ENCODE peak calls at places on chromosomes 2 and 18, in six cellular contexts. M is heart left ventricle, Q is IMR-90, V is cardiac muscle cell, S is A549, C is OCI-LY7. D is an unnamed sample.

GRCh38 chr18:2924920-2925319 is 78.1 kb downstream of the EMILIN2 start:
- DNase-seq in Q (no peak), V (no peak), C (no peak), M (no peak), S (no peak), D (peak; percentile 40)

GRCh38 chr2:20410556-20411277 is 36.2 kb upstream of the RHOB start:
- DNase-seq in M (no peak), Q (no peak), V (no peak), C (no peak), S (no peak), D (no peak)

GRCh38 chr2:30702694-30703093 is 104.6 kb downstream of the CAPN13 start:
- DNase-seq in S (no peak), V (no peak), C (no peak), M (peak; percentile 8), Q (no peak), D (no peak)

GRCh38 chr2:235230809-235231601 is 262.8 kb upstream of the AGAP1 start:
- DNase-seq in S (no peak), M (no peak), C (no peak), Q (no peak), V (no peak), D (no peak)

GRCh38 chr18:7535436-7536190 is 31.5 kb upstream of the PTPRM start:
- DNase-seq in Q (peak; percentile 1), S (no peak), V (no peak), C (no peak), M (no peak), D (no peak)

GRCh38 chr2:207819021-207819687 is 49.4 kb upstream of the FZD5 start:
- DNase-seq in M (no peak), C (no peak), S (no peak), V (no peak), Q (no peak), D (no peak)

GRCh38 chr2:72862239-72862988 is 24.8 kb upstream of the SPR start:
- DNase-seq in Q (peak; percentile 86), S (peak; percentile 97), V (peak; percentile 92), C (peak; percentile 65), M (peak; percentile 86), D (peak; percentile 86)

GRCh38 chr2:127072380-127072779 is 34.6 kb downstream of the BIN1 start:
- DNase-seq in C (no peak), S (no peak), M (no peak), V (no peak), Q (no peak), D (no peak)

GRCh38 chr2:188788621-188789020 is 185.6 kb upstream of the COL3A1 start:
- DNase-seq in M (peak; percentile 70), Q (peak; percentile 93), C (no peak), S (no peak), V (no peak), D (peak; percentile 83)

GRCh38 chr2:172296267-172297046 is 130.9 kb upstream of the ITGA6 start:
- DNase-seq in S (no peak), C (no peak), M (no peak), V (no peak), Q (no peak), D (no peak)

GRCh38 chr18:10660485-10660884 is 134.7 kb downstream of the NAPG start:
- DNase-seq in M (no peak), Q (peak; percentile 58), V (no peak), C (peak; percentile 9), S (no peak), D (no peak)

GRCh38 chr2:150866431-150866830 is 379.0 kb upstream of the RND3 start:
- DNase-seq in C (no peak), V (no peak), M (no peak), S (no peak), Q (peak; percentile 77), D (no peak)

GRCh38 chr2:204544961-204545860 is at the start of gene PARD3B:
- DNase-seq in Q (peak; percentile 62), V (peak; percentile 85), S (peak; percentile 37), M (peak; percentile 51), C (no peak), D (peak; percentile 61)

GRCh38 chr2:231111987-231112386 is 12.9 kb downstream of the HTR2B start:
- DNase-seq in Q (peak; percentile 66), M (no peak), S (no peak), C (no peak), V (no peak), D (peak; percentile 47)

GRCh38 chr2:43486604-43487003 is 109.2 kb downstream of the THADA start:
- DNase-seq in M (no peak), S (no peak), V (no peak), Q (no peak), C (no peak), D (no peak)

GRCh38 chr2:241465543-241465942 is 42.8 kb downstream of the STK25 start:
- DNase-seq in V (no peak), M (no peak), C (no peak), Q (no peak), S (no peak), D (no peak)

GRCh38 chr2:10374362-10374943 is 71.7 kb downstream of the HPCAL1 start:
- DNase-seq in C (no peak), S (no peak), V (no peak), Q (no peak), M (no peak), D (no peak)

GRCh38 chr2:241771286-241772062 is 5.1 kb upstream of the GAL3ST2 start:
- DNase-seq in V (no peak), Q (peak; percentile 17), S (no peak), C (no peak), M (no peak), D (no peak)

GRCh38 chr2:196591004-196591403 is 48.5 kb upstream of the CCDC150 start:
- DNase-seq in Q (no peak), V (no peak), C (no peak), S (no peak), M (no peak), D (no peak)

GRCh38 chr2:151374426-151374825 is 17.0 kb downstream of the TNFAIP6 start:
- DNase-seq in V (no peak), C (no peak), M (no peak), Q (peak; percentile 91), S (peak; percentile 34), D (no peak)

GRCh38 chr18:52451252-52451651 is 111.3 kb downstream of the DCC start:
- DNase-seq in M (no peak), Q (no peak), C (no peak), S (no peak), V (no peak), D (no peak)

GRCh38 chr2:8488001-8488738 is 193.7 kb upstream of the ID2 start:
- DNase-seq in V (no peak), M (no peak), C (no peak), S (no peak), Q (no peak), D (no peak)

GRCh38 chr2:8489221-8489620 is 192.6 kb upstream of the ID2 start:
- DNase-seq in Q (no peak), V (no peak), M (no peak), C (no peak), S (no peak), D (no peak)

GRCh38 chr2:8489751-8490150 is 192.1 kb upstream of the ID2 start:
- DNase-seq in V (no peak), C (no peak), Q (no peak), M (no peak), S (no peak), D (no peak)

GRCh38 chr2:8486141-8486540 is 195.7 kb upstream of the ID2 start:
- DNase-seq in C (no peak), S (no peak), M (no peak), Q (no peak), V (no peak), D (no peak)

DNA sequence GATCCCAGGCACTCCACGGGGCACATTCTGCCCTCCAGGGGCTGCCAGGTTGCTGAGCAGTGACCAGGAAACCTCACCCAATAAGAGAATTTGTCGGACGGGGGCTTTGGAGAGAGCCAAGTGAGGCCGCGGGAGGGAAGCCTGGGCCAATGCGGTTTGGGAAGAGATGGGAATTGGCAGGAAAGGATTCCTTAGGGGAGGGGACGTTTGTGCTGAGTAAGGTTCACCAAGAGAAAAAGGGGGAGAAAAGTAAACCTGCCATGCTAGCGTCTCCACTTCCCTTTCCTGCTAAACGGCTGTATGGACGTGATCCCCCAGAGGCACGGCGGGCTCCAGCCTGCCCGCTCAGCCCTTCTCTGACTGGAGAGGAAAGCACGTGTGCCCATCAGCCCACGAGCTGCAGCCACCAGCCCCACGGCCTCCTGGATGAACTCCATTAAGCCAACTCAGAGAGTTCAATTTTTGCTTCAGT is 194.4 kb upstream of the ID2 start:
- DNase-seq in V (no peak), Q (no peak), C (no peak), S (no peak), M (no peak), D (no peak)
- H3K27ac ChIP-seq in V (no peak overlapping the region), Q (no peak overlapping the region), C (no peak overlapping the region), S (no peak overlapping the region), M (no peak overlapping the region), D (no peak overlapping the region)

GRCh38 chr2:119598576-119598975 is 54.3 kb downstream of the CFAP221 start:
- DNase-seq in M (no peak), C (no peak), Q (no peak), S (no peak), V (peak; percentile 30), D (no peak)
- H3K4me3 ChIP-seq in M (no peak overlapping the region), C (no peak overlapping the region), Q (no peak overlapping the region), S (no peak overlapping the region), V (no peak overlapping the region), D (no peak overlapping the region)

DNA sequence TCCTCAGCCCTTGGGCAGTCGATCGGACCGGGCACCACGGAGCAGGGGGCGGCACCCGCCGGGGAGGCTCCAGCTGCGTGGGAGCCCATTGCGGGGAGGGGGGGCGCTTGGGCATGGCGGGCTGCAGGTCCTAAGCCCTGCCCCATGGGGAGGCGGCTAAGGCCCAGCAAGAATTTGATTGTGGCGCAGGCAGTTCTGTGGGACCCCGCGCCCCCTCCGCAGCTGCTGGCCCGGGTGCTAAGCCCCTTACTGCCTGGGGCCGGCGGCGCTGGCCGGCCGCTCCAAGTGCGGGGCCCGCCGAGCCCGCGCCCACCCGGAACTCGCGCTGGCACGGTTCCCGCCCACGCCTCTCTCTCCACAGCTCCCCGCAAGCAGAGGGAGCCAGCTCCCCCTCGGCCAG is 18.4 kb downstream of the ZSCAN30 start:
- DNase-seq in C (no peak), M (no peak), Q (no peak), V (no peak), S (no peak), D (no peak)
- H3K9me3 ChIP-seq in C (no peaks in the 10 kb centered on the region), M (no peaks in the 10 kb centered on the region), Q (peaks cover 27% of the 10 kb centered on the region), V (no peaks in the 10 kb centered on the region), S (peaks cover 7% of the 10 kb centered on the region), D (peaks cover 10% of the 10 kb centered on the region)

GRCh38 chr2:181459646-181460045 is 2.5 kb downstream of the ITGA4 start:
- DNase-seq in Q (peak; percentile 6), M (no peak), V (no peak), S (no peak), C (no peak), D (no peak)
- H3K27ac ChIP-seq in Q (no peak overlapping the region), M (no peak overlapping the region), V (no peak overlapping the region), S (no peak overlapping the region), C (no peak overlapping the region), D (no peak overlapping the region)

DNA sequence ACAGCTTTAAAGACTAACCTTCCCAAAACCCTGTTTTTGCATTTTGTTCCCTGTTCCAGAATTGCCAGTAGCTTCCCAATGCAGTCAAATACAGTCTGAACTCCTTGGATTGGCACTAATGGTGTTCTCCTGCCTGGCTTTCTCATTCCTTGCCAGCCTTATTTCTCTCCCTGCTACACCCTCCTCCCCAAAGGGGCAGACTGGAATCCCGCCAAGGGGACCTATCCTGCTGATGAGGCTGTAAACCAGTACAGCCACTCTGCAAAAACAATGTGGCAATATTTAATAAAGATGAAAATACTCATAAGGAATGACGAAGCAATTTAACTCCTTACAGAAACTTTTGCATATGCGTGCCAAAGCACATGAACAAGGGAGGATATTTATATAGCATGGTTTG is 4.5 kb upstream of the SLC4A5 start:
- DNase-seq in Q (no peak), S (no peak), C (no peak), M (no peak), V (no peak), D (no peak)
- H3K4me3 ChIP-seq in Q (no peak overlapping the region), S (no peak overlapping the region), C (no peak overlapping the region), M (no peak overlapping the region), V (no peak overlapping the region), D (no peak overlapping the region)

GRCh38 chr18:61998957-61999356 is 106.2 kb upstream of the RNF152 start:
- DNase-seq in Q (peak; percentile 94), M (no peak), C (no peak), V (no peak), S (no peak), D (no peak)
- H3K9me3 ChIP-seq in Q (peaks cover 7% of the 10 kb centered on the region), M (no peaks in the 10 kb centered on the region), C (no peaks in the 10 kb centered on the region), V (no peaks in the 10 kb centered on the region), S (no peaks in the 10 kb centered on the region), D (peaks cover 16% of the 10 kb centered on the region)

D was measured in SJSA1.